ENCODE peak calls at places on chromosomes 1 and 21, in four cellular contexts. J, L, H and T are unnamed samples. For H3K79me2, the result is how much of the 10 kb centered on the place peaks cover.

GRCh38 chr21:44994581-44995171 is 54.8 kb downstream of the SLX9 start:
- DNase-seq in H (no peak), L (no peak), J (no peak), T (no peak)

GRCh38 chr1:26768755-26769154 is 19.0 kb upstream of the PIGV start:
- DNase-seq in H (peak), J (no peak), L (no peak), T (no peak)

GRCh38 chr1:209368864-209369598 is 214.5 kb upstream of the CAMK1G start:
- DNase-seq in L (no peak), J (no peak), H (no peak), T (no peak)

GRCh38 chr1:9728451-9729295 is 77.1 kb downstream of the PIK3CD start:
- DNase-seq in H (no peak), L (no peak), J (no peak), T (no peak)

GRCh38 chr1:6906783-6907182 is 121.5 kb downstream of the CAMTA1 start:
- DNase-seq in L (no peak), J (peak), H (no peak), T (peak)

GRCh38 chr1:36203554-36204346 is 20.5 kb upstream of the THRAP3 start:
- DNase-seq in H (no peak), L (peak), J (peak), T (peak)

GRCh38 chr1:47705517-47706130 is 267.8 kb downstream of the FOXD2 start:
- DNase-seq in L (no peak), H (no peak), J (no peak), T (no peak)

GRCh38 chr1:70966018-70966638 is 81.5 kb downstream of the PTGER3 start:
- DNase-seq in L (no peak), J (no peak), H (peak), T (no peak)

GRCh38 chr1:93353286-93353685 is 7.6 kb downstream of the DR1 start:
- DNase-seq in J (no peak), H (no peak), L (no peak), T (no peak)

GRCh38 chr21:44871576-44872265 is 1.8 kb downstream of the PTTG1IP start:
- DNase-seq in J (no peak), L (no peak), H (peak), T (no peak)

GRCh38 chr1:66563094-66563800 is 29.3 kb downstream of the SGIP1 start:
- DNase-seq in H (peak), L (no peak), J (peak), T (no peak)

GRCh38 chr1:111720274-111720976 is 18.8 kb downstream of the INKA2 start:
- DNase-seq in H (no peak), L (no peak), J (no peak), T (peak)

GRCh38 chr1:31580513-31580870 is 4.2 kb downstream of the TINAGL1 start:
- DNase-seq in L (no peak), H (peak), J (no peak), T (no peak)

GRCh38 chr1:245383396-245384330 is 228.9 kb downstream of the KIF26B start:
- DNase-seq in J (no peak), L (no peak), H (peak), T (no peak)

GRCh38 chr21:46351476-46352155 is 27.7 kb downstream of the PCNT start:
- DNase-seq in L (no peak), J (no peak), H (no peak), T (no peak)

GRCh38 chr1:208820600-208821232 is 576.5 kb upstream of the PLXNA2 start:
- DNase-seq in L (no peak), J (no peak), H (no peak), T (no peak)

GRCh38 chr1:232590742-232591082 is 39.2 kb downstream of the SIPA1L2 start:
- DNase-seq in L (no peak), H (no peak), J (no peak), T (no peak)

GRCh38 chr1:232591344-232591743 is 38.6 kb downstream of the SIPA1L2 start:
- DNase-seq in J (no peak), H (no peak), L (no peak), T (no peak)

GRCh38 chr1:232587141-232588008 is 42.6 kb downstream of the SIPA1L2 start:
- DNase-seq in H (no peak), L (no peak), J (no peak), T (no peak)

GRCh38 chr1:232589809-232590741 is 39.9 kb downstream of the SIPA1L2 start:
- DNase-seq in L (no peak), H (no peak), J (no peak), T (no peak)

GRCh38 chr1:232589111-232589808 is 40.7 kb downstream of the SIPA1L2 start:
- DNase-seq in J (no peak), H (no peak), L (no peak), T (no peak)
- H3K4ac ChIP-seq in J (no peak), H (no peak), L (no peak), T (no peak)

GRCh38 chr1:19199393-19200280 is 10.4 kb downstream of the UBR4 start:
- DNase-seq in J (no peak), L (no peak), H (no peak), T (no peak)
- H3K79me2 ChIP-seq in J (under half), L (half or more), H (under half), T (under half)

GRCh38 chr1:177976596-177976995 is 6.7 kb upstream of the SEC16B start:
- DNase-seq in J (no peak), H (no peak), L (no peak), T (no peak)

GRCh38 chr1:177979272-177979671 is 9.4 kb upstream of the SEC16B start:
- DNase-seq in L (no peak), J (no peak), H (no peak), T (no peak)

GRCh38 chr1:177978530-177978929 is 8.7 kb upstream of the SEC16B start:
- DNase-seq in L (no peak), J (no peak), H (no peak), T (no peak)

GRCh38 chr1:177973585-177973984 is 3.7 kb upstream of the SEC16B start:
- DNase-seq in J (no peak), L (no peak), H (no peak), T (no peak)

GRCh38 chr1:177975588-177976495 is 6.0 kb upstream of the SEC16B start:
- DNase-seq in L (no peak), H (peak), J (peak), T (no peak)
- H3K9ac ChIP-seq in L (no peak), H (no peak), J (no peak), T (no peak)

GRCh38 chr1:155856975-155857930 is at the start of gene GON4L:
- DNase-seq in H (peak), J (peak), L (peak), T (peak)

GRCh38 chr1:155858805-155859233 is 548 bp upstream of the SYT11 start:
- DNase-seq in J (no peak), L (no peak), H (peak), T (no peak)

GRCh38 chr1:155859234-155859829 is at the start of gene SYT11:
- DNase-seq in L (peak), H (peak), J (peak), T (peak)

GRCh38 chr1:155859881-155860841 is 794 bp downstream of the SYT11 start:
- DNase-seq in J (peak), L (peak), H (peak), T (peak)

DNA sequence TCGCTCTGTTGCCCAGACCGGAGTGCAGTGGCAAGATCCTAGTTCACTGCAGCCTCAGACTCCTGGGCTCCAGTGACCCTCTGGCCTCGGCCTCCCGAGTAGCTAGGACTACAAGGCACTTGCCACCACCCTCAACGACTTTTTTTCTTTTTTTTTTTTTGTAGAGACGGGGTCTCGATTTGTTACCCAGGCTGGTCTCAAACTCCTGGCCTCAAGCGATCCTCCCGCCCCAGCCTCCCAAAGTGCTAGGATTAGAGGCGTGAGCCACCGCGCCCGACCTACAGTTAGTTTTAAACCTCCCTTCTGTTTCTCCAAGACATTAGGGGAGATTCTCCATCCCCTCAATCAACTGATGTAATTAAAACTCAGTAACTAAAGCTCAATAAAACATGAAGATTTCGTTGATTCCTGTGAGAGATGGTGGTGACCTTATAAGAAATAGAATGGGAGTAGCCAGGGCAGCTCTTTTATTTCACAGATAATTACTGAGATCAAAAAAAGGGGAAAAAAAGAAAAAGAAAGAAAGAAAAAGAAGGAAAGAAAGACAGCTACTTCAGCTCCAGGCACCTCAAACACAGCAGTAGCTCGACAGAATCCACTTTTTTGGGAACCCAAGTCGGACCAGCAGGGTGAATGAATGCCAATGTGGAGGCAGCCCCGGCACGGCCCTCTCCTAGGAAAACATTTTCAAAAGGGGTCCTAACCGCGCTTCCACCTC is 598 bp downstream of the GON4L start:
- DNase-seq in H (no peak), J (no peak), L (no peak), T (no peak)
- H3K4ac ChIP-seq in H (peak), J (peak), L (no peak), T (no peak)